ENCODE peak calls at places on chromosomes 13 and 19, in seven cellular contexts. Z is psoas muscle, X is sigmoid colon, K is left ventricle myocardium inferior, B is cardiac fibroblast, A is CD14-positive monocyte, Y is IMR-90. I is an unnamed sample.

GRCh38 chr13:49976314-49977258 is 20.3 kb upstream of the TRIM13 start:
- DNase-seq in Z (peak; percentile 64), X (peak; percentile 79), K (peak; percentile 56), B (peak; percentile 81), A (peak; percentile 59), Y (peak; percentile 70), I (peak; percentile 86)

GRCh38 chr19:3517638-3518037 is 11.5 kb downstream of the FZR1 start:
- DNase-seq in Z (no peak), X (no peak), K (no peak), B (no peak), A (no peak), Y (no peak), I (no peak)

GRCh38 chr13:66424417-66424816 is 805.7 kb downstream of the PCDH9 start:
- DNase-seq in Z (no peak), X (no peak), K (no peak), B (peak; percentile 82), A (no peak), Y (peak; percentile 75), I (no peak)

GRCh38 chr13:32443111-32443510 is 15.2 kb upstream of the N4BP2L1 start:
- DNase-seq in Z (no peak), X (no peak), K (no peak), B (peak; percentile 44), A (no peak), Y (peak; percentile 23), I (no peak)

GRCh38 chr19:18223860-18224524 is 2.2 kb downstream of the PDE4C start:
- DNase-seq in Z (peak; percentile 49), X (peak; percentile 69), K (peak; percentile 45), B (no peak), A (no peak), Y (no peak), I (no peak)

GRCh38 chr19:5564930-5565329 is 2.8 kb downstream of the TINCR start:
- DNase-seq in Z (no peak), X (no peak), K (no peak), B (no peak), A (no peak), Y (no peak), I (no peak)

GRCh38 chr19:41944336-41944735 is 14.8 kb downstream of the RABAC1 start:
- DNase-seq in Z (no peak), X (no peak), K (no peak), B (no peak), A (no peak), Y (no peak), I (no peak)

GRCh38 chr19:16988661-16989060 is 37.9 kb downstream of the CPAMD8 start:
- DNase-seq in Z (no peak), X (no peak), K (no peak), B (no peak), A (no peak), Y (no peak), I (no peak)

GRCh38 chr13:84500016-84500415 is 617.7 kb upstream of the SLITRK1 start:
- DNase-seq in Z (no peak), X (no peak), K (no peak), B (no peak), A (no peak), Y (peak; percentile 9), I (no peak)

GRCh38 chr19:29812080-29812880 is 489 bp downstream of the CCNE1 start:
- DNase-seq in Z (peak; percentile 29), X (no peak), K (peak; percentile 20), B (no peak), A (no peak), Y (no peak), I (peak; percentile 86)

GRCh38 chr13:111548301-111548700 is 227.9 kb downstream of the TEX29 start:
- DNase-seq in Z (no peak), X (no peak), K (no peak), B (no peak), A (no peak), Y (no peak), I (no peak)

GRCh38 chr13:79522583-79522982 is 41.6 kb downstream of the NDFIP2 start:
- DNase-seq in Z (no peak), X (no peak), K (no peak), B (peak; percentile 77), A (no peak), Y (peak; percentile 64), I (no peak)

GRCh38 chr13:39789451-39789850 is 134.0 kb downstream of the COG6 start:
- DNase-seq in Z (no peak), X (no peak), K (no peak), B (no peak), A (no peak), Y (no peak), I (no peak)

GRCh38 chr19:5891938-5892771 is 11.4 kb downstream of the NDUFA11 start:
- DNase-seq in Z (no peak), X (no peak), K (no peak), B (peak; percentile 35), A (no peak), Y (peak; percentile 35), I (no peak)

GRCh38 chr19:858868-859843 is at the start of gene CFD:
- DNase-seq in Z (peak; percentile 76), X (peak; percentile 89), K (peak; percentile 79), B (no peak), A (peak; percentile 73), Y (no peak), I (peak; percentile 88)

GRCh38 chr19:862529-863304 is 3.3 kb downstream of the CFD start:
- DNase-seq in Z (peak; percentile 63), X (no peak), K (no peak), B (peak; percentile 39), A (peak; percentile 72), Y (peak; percentile 17), I (peak; percentile 88)

GRCh38 chr19:861756-862528 is 2.5 kb downstream of the CFD start:
- DNase-seq in Z (no peak), X (no peak), K (no peak), B (peak; percentile 32), A (no peak), Y (no peak), I (peak; percentile 84)

GRCh38 chr19:861099-861755 is 1.8 kb downstream of the CFD start:
- DNase-seq in Z (no peak), X (no peak), K (no peak), B (no peak), A (no peak), Y (no peak), I (no peak)

GRCh38 chr19:860481-861098 is 1.1 kb downstream of the CFD start:
- DNase-seq in Z (peak; percentile 82), X (peak; percentile 89), K (peak; percentile 76), B (peak; percentile 49), A (no peak), Y (peak; percentile 75), I (peak; percentile 90)
- TF ChIP-seq CTCF in Z (no peak), X (no peak), K (peak; percentile 33), B (no peak), A (peak; percentile 20), Y (peak; percentile 21), I (peak; percentile 45)

DNA sequence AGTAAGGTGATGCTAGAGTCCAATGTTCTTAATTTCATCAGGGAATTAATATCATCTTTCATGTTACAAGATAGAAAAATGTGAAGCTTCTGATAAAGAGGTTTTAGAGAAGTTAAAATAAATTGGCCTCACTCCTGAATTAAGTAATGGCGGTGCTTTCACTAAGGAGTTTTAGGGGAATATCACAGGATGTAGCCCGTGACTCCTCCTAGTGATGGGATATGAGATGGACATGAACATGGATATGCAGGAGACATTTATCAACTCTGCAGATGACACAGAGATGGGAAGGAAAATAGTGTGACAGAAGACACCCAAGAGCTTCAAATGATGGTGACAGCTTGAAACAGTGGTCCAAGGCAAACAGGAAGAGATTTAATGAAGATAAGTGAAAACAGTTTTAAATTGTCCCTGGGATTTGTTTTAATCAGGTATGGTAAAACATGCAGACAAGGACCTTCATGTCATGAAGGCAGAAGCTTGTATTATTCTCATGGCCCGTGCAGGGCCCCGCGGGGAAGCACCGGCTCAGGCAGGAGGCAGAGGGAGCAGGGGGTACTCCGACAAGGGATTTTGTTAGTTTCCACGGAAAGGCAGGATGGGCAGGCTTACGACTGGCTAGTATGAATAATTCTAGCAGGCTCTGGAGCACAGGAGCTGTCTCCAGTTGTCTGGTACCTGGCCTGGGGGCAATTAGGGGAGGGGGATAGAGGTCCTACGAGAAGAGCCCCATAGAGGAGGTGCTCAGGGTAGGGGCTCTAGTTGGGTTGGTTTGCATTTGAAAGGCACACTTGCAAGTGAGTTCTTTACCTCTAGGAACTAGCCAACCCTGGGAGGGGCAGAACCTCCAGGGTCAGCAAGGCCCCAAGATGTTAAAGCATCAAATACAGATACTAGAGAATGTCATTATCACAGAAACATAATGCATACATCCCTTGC is 38.7 kb upstream of the FARP1 start:
- DNase-seq in Z (no peak), X (no peak), K (no peak), B (peak; percentile 49), A (no peak), Y (peak; percentile 43), I (no peak)
- TF ChIP-seq CTCF in Z (no peak), X (no peak), K (no peak), B (peak; percentile 46), A (no peak), Y (peak; percentile 41), I (peak; percentile 38)

GRCh38 chr19:50258918-50259372 is 55.5 kb downstream of the MYH14 start:
- DNase-seq in Z (peak; percentile 32), X (no peak), K (no peak), B (peak; percentile 10), A (no peak), Y (no peak), I (no peak)
- TF ChIP-seq CTCF in Z (peak; percentile 64), X (no peak), K (peak; percentile 59), B (peak; percentile 45), A (peak; percentile 87), Y (no peak), I (peak; percentile 20)

GRCh38 chr19:53883231-53883661 is 1.2 kb downstream of the PRKCG start:
- DNase-seq in Z (no peak), X (no peak), K (no peak), B (no peak), A (no peak), Y (no peak), I (no peak)

GRCh38 chr19:53882391-53883050 is 524 bp downstream of the PRKCG start:
- DNase-seq in Z (no peak), X (no peak), K (no peak), B (no peak), A (no peak), Y (no peak), I (no peak)

GRCh38 chr19:53883741-53884140 is 1.7 kb downstream of the PRKCG start:
- DNase-seq in Z (no peak), X (no peak), K (no peak), B (no peak), A (no peak), Y (no peak), I (no peak)

GRCh38 chr19:53880716-53881481 is 1.1 kb upstream of the PRKCG start:
- DNase-seq in Z (no peak), X (no peak), K (no peak), B (no peak), A (no peak), Y (no peak), I (no peak)

DNA sequence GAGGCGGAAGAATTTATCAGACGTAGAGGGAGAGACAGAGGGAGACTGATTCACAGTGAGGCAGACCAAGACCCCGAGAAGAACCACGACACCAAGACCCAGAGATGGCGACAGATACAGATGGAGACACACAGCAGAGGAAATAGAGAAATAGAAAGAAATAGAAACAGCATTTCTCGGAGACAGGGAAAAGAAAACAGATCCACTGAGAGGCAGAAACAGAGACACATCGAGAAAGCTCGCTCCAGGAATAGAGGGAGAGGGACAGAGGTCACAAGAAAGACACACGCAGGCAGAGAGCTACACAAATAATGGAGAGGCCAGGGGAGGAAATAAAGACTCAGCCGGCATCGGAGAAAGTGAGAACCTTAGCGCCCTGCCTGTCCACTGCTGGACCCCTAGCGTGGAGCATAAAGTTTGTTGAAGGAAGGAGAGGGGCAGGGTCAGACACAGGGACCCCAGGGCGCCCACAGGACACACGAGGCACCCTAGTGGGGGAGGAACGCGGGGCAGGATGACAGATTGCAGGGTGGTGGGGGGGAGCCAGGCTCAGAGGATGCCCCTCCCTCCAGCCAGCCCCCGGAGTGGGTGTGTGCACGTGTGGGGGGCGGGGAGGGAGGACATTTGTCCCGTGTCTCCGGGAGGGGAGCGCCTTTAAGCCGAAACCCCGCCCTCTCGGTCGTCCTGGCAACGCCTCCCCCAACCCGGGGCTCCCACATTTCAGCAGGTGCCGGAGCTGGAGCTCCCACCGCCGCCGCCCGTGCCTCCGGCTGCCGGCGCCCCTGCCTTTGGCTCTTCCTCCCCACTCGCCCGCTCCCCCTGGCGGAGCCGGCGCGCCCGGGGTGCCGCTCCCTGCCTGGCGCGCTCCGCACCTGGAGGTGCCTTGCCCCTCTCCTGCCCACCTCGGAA is at the start of gene PRKCG:
- DNase-seq in Z (no peak), X (no peak), K (peak; percentile 29), B (no peak), A (no peak), Y (no peak), I (no peak)
- TF ChIP-seq CTCF in Z (peak; percentile 21), X (peak; percentile 49), K (peak; percentile 71), B (no peak), A (peak; percentile 84), Y (peak; percentile 46), I (peak; percentile 56)